ENCODE peak calls at places on chromosomes 2 and 18, in seven cellular contexts. C is hepatocyte, I is body of pancreas, U is neuronal stem cell, K is mesendoderm, N is IMR-90, Z is PC-3. O is an unnamed sample.

GRCh38 chr2:203484266-203485112 is 50.6 kb downstream of the RAPH1 start:
- DNase-seq in U (no peak), K (peak; percentile 71), Z (peak; percentile 72), C (no peak), I (peak; percentile 60), N (peak; percentile 16), O (peak; percentile 19)

GRCh38 chr18:46755315-46756171 is 1.3 kb downstream of the ST8SIA5 start:
- DNase-seq in I (no peak), Z (no peak), C (no peak), U (peak; percentile 8), K (peak; percentile 13), N (no peak), O (no peak)

GRCh38 chr18:32072321-32072720 is 19.4 kb upstream of the RNF138 start:
- DNase-seq in I (no peak), N (no peak), Z (peak; percentile 5), U (no peak), K (no peak), C (no peak), O (no peak)

GRCh38 chr2:18849841-18850578 is 260.6 kb upstream of the NT5C1B start:
- DNase-seq in K (peak; percentile 18), I (no peak), C (no peak), U (no peak), Z (peak; percentile 7), N (no peak), O (no peak)

GRCh38 chr2:143545643-143546275 is 416.5 kb downstream of the ARHGAP15 start:
- DNase-seq in I (no peak), C (no peak), U (no peak), K (no peak), N (peak; percentile 66), Z (no peak), O (no peak)

GRCh38 chr2:219454217-219454616 is 19.6 kb downstream of the SPEG start:
- DNase-seq in U (no peak), Z (no peak), C (no peak), K (no peak), I (no peak), N (no peak), O (no peak)

GRCh38 chr2:217988840-217989204 is 14.0 kb downstream of the TNS1 start:
- DNase-seq in N (no peak), Z (no peak), U (no peak), I (no peak), C (no peak), K (peak; percentile 77), O (peak; percentile 70)

GRCh38 chr2:228657807-228658402 is 476.4 kb upstream of the SPHKAP start:
- DNase-seq in N (peak; percentile 46), C (peak; percentile 55), I (no peak), K (peak; percentile 49), Z (peak; percentile 76), U (no peak), O (no peak)

GRCh38 chr2:23680951-23681350 is 246.0 kb downstream of the ATAD2B start:
- DNase-seq in K (no peak), C (no peak), Z (no peak), U (no peak), I (no peak), N (no peak), O (no peak)

GRCh38 chr2:113185643-113186315 is 12.0 kb downstream of the PSD4 start:
- DNase-seq in I (peak; percentile 73), K (no peak), N (no peak), U (no peak), C (no peak), Z (no peak), O (peak; percentile 97)

GRCh38 chr18:67525328-67526110 is 9.0 kb upstream of the DSEL start:
- DNase-seq in U (peak; percentile 39), I (peak; percentile 73), K (peak; percentile 90), C (peak; percentile 82), N (peak; percentile 99), Z (peak; percentile 93), O (peak; percentile 82)

GRCh38 chr2:188949046-188949818 is 24.9 kb upstream of the COL3A1 start:
- DNase-seq in U (no peak), I (no peak), K (no peak), N (no peak), C (no peak), Z (no peak), O (no peak)

GRCh38 chr2:177530513-177531039 is 138.0 kb downstream of the AGPS start:
- DNase-seq in N (no peak), C (no peak), K (peak; percentile 72), Z (no peak), I (no peak), U (no peak), O (no peak)

GRCh38 chr2:99085400-99085799 is 56.1 kb upstream of the C2orf15 start:
- DNase-seq in K (peak; percentile 38), Z (peak; percentile 24), I (peak; percentile 9), C (no peak), N (no peak), U (no peak), O (peak; percentile 9)

DNA sequence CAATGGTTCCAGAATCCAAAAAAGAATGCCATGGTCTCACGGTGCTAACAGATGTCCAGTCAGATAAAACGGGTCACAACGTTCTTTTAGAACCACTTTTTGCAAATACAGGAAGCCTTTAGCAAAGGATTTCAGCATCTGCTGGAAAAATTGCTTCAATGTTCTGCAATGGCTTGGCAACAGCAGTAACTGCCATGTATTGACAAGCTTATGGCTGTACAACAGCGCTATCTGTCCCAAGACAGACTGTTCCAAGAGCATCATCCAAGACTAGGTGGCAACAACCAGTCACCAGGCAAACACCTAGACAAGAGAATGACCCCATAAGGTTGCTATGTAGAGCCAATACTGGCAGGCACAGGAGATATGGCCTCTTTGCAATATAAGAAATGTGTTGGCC is 37.6 kb upstream of the RIOK3 start:
- DNase-seq in U (no peak), C (no peak), I (no peak), K (no peak), Z (no peak), N (no peak), O (no peak)
- H3K4me3 ChIP-seq in U (no peak overlapping the region), C (no peak overlapping the region), I (no peak overlapping the region), K (no peak overlapping the region), Z (no peak overlapping the region), N (no peak overlapping the region), O (no peak overlapping the region)

DNA sequence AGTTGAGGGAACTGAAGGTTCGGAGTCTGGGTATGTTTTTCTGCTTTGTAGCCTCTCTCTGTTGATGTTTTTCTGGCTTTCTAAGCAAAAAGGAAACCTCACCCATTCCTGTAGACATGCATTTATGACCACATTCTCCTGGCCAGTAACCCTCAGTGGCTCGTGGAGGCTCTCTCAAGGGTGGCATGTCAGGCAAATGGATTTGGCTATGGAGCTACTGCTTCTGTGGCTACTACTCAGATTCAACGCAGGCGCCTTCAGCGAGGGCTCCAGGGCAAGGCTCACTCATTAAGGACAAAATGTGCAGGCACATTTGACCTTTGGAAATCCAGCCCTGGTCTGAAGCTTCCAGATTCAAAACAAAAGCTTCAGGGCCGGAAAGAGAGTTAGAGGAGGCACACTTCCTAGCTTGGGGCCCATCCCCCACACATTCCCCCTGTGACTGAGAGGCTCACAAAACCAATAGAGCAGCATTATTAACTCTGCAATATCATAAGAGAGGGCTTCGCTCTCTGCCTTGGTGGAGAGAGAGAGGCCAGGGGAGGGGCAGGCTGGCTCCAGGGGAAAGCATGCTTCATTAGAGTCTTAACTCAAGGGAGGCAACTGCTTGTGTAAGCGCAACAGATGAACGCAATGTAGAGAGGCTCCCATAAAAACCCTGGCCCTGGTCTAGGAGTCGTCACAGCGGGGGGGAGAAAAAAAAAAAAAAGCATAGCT is 22.1 kb downstream of the KLF7 start:
- DNase-seq in C (peak; percentile 56), N (no peak), K (peak; percentile 68), I (peak; percentile 71), U (no peak), Z (no peak), O (peak; percentile 89)
- H3K4me3 ChIP-seq in C (no peak overlapping the region), N (no peak overlapping the region), K (no peak overlapping the region), I (no peak overlapping the region), U (peak overlapping the region; percentile 25), Z (no peak overlapping the region), O (no peak overlapping the region)

DNA sequence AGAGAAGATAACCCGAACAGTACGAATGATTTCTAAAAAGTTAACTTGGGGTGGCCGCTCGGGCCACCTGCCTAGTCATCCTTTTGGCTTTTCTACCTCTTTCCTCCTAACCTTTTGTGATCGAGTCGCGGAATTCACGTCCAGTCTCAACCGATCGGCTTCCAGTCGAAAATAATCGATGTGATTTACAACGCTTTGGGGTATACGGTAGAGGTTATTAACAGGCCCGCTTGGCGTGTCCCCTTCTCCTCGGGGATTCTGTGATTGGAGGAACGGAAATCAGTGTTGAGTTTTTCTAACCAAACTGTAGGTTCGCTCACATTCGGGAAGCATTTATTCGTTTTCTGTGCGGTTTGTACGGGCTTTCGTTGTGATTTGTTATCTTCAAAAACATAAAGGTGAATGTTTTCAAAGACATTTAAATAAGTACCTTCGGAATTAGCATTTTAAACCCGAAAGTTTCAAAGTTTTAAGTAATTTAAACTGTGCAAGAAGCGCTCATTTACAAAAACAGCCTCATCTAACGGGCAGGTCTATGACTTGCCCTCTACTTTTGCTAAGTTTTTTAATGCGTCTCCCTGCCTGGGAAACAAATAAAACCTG is 588 bp upstream of the FOXI3 start:
- DNase-seq in U (no peak), C (no peak), K (peak; percentile 52), I (no peak), N (no peak), Z (no peak), O (no peak)
- H3K4me3 ChIP-seq in U (no peak overlapping the region), C (no peak overlapping the region), K (peak overlapping the region; percentile 50), I (no peak overlapping the region), N (no peak overlapping the region), Z (no peak overlapping the region), O (no peak overlapping the region)

GRCh38 chr2:167962436-167963226 is 284.8 kb downstream of the STK39 start:
- DNase-seq in C (no peak), I (no peak), K (no peak), N (no peak), Z (no peak), U (no peak), O (no peak)
- H3K4me3 ChIP-seq in C (no peak overlapping the region), I (no peak overlapping the region), K (no peak overlapping the region), N (no peak overlapping the region), Z (no peak overlapping the region), U (no peak overlapping the region), O (no peak overlapping the region)

GRCh38 chr18:43533371-43533770 is 256.1 kb upstream of the SYT4 start:
- DNase-seq in N (no peak), I (no peak), C (no peak), U (no peak), K (no peak), Z (peak; percentile 6), O (no peak)
- H3K4me3 ChIP-seq in N (no peak overlapping the region), I (no peak overlapping the region), C (no peak overlapping the region), U (no peak overlapping the region), K (no peak overlapping the region), Z (no peak overlapping the region), O (no peak overlapping the region)

O was measured in thyroid gland.